ENCODE peak calls at places on chromosome 13, in four cellular contexts. G, X, Y and I are unnamed samples. For H3K4me1, the result is how much of the 10 kb centered on the place peaks cover.

GRCh38 chr13:60756306-60756705 is 359.3 kb downstream of the TDRD3 start:
- DNase-seq in G (peak), X (no peak), Y (no peak), I (no peak)

GRCh38 chr13:113122571-113123225 is at the start of gene F10:
- DNase-seq in G (peak), X (peak), Y (no peak), I (peak)

GRCh38 chr13:114049026-114049425 is 75.2 kb upstream of the C13orf46 start:
- DNase-seq in G (no peak), X (no peak), Y (no peak), I (no peak)

GRCh38 chr13:45838171-45838745 is 13.3 kb downstream of the SIAH3 start:
- DNase-seq in G (peak), X (no peak), Y (no peak), I (no peak)

GRCh38 chr13:111181977-111182376 is 66.9 kb downstream of the ARHGEF7 start:
- DNase-seq in G (no peak), X (no peak), Y (no peak), I (no peak)

GRCh38 chr13:112757759-112758086 is 67.9 kb downstream of the ATP11A start:
- DNase-seq in G (no peak), X (no peak), Y (no peak), I (no peak)

GRCh38 chr13:65553328-65553727 is 1676.8 kb downstream of the PCDH9 start:
- DNase-seq in G (no peak), X (no peak), Y (no peak), I (no peak)

GRCh38 chr13:48093588-48093987 is 1.3 kb downstream of the MED4 start:
- DNase-seq in G (no peak), X (no peak), Y (no peak), I (no peak)

GRCh38 chr13:47621931-47622330 is 379.1 kb downstream of the SUCLA2 start:
- DNase-seq in G (no peak), X (no peak), Y (no peak), I (no peak)

GRCh38 chr13:96011291-96011875 is 41.8 kb downstream of the UGGT2 start:
- DNase-seq in G (no peak), X (no peak), Y (no peak), I (no peak)

GRCh38 chr13:46134961-46135522 is 30.2 kb upstream of the CPB2 start:
- DNase-seq in G (peak), X (peak), Y (no peak), I (peak)

GRCh38 chr13:86741762-86742285 is 929.3 kb upstream of the SLITRK5 start:
- DNase-seq in G (peak), X (no peak), Y (no peak), I (no peak)

GRCh38 chr13:65990684-65991083 is 1239.5 kb downstream of the PCDH9 start:
- DNase-seq in G (peak), X (no peak), Y (no peak), I (no peak)

GRCh38 chr13:113120300-113121182 is 2.1 kb upstream of the F10 start:
- DNase-seq in G (no peak), X (no peak), Y (no peak), I (no peak)

GRCh38 chr13:21328201-21328600 is 130.9 kb downstream of the ZDHHC20 start:
- DNase-seq in G (peak), X (no peak), Y (no peak), I (no peak)

GRCh38 chr13:40064154-40064713 is 408.8 kb downstream of the COG6 start:
- DNase-seq in G (no peak), X (peak), Y (no peak), I (peak)

GRCh38 chr13:112181336-112182051 is 114.5 kb downstream of the SOX1 start:
- DNase-seq in G (no peak), X (no peak), Y (no peak), I (no peak)

GRCh38 chr13:101875091-101875490 is 422.6 kb downstream of the ITGBL1 start:
- DNase-seq in G (no peak), X (no peak), Y (no peak), I (peak)

GRCh38 chr13:31767175-31767900 is 28.0 kb downstream of the RXFP2 start:
- DNase-seq in G (no peak), X (no peak), Y (no peak), I (no peak)

GRCh38 chr13:75762066-75762937 is 126.2 kb downstream of the LMO7 start:
- DNase-seq in G (no peak), X (peak), Y (peak), I (peak)

GRCh38 chr13:99859178-99860177 is 112.1 kb downstream of the ZIC5 start:
- DNase-seq in G (no peak), X (no peak), Y (peak), I (no peak)

GRCh38 chr13:99860736-99861135 is 110.8 kb downstream of the ZIC5 start:
- DNase-seq in G (no peak), X (no peak), Y (no peak), I (no peak)

GRCh38 chr13:99863789-99864626 is 107.6 kb downstream of the ZIC5 start:
- DNase-seq in G (no peak), X (no peak), Y (no peak), I (no peak)

GRCh38 chr13:99864627-99864990 is 107.0 kb downstream of the ZIC5 start:
- DNase-seq in G (peak), X (no peak), Y (no peak), I (no peak)

DNA sequence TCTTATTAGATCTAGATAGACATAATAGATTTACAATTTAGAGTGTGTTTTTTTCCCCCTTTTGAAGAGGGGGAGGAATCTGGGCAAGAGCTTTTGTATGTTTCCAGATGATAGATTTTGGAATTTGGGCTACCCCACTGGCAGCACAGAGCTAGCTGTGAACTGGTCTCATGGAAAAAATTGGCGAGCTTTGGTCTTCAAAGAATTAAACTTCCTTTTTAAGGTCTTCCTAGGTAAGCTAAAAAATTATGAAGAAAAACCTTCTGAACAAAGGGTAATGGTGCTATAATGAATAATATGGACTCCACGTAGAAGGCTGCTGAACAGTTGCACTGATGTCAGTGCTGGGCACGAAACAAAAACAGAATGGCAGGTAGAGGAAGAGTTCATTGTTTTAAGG is 109.3 kb downstream of the ZIC5 start:
- DNase-seq in G (no peak), X (no peak), Y (no peak), I (no peak)
- H3K4me1 ChIP-seq in G (half or more), X (under half), Y (under half), I (under half)

GRCh38 chr13:23899555-23899954 is 2.3 kb upstream of the C1QTNF9B start:
- DNase-seq in G (peak), X (peak), Y (no peak), I (peak)

GRCh38 chr13:23901365-23901764 is 4.1 kb upstream of the C1QTNF9B start:
- DNase-seq in G (no peak), X (no peak), Y (no peak), I (no peak)

GRCh38 chr13:23905766-23906165 is 8.5 kb upstream of the C1QTNF9B start:
- DNase-seq in G (no peak), X (no peak), Y (no peak), I (no peak)

GRCh38 chr13:23903906-23904280 is 6.6 kb upstream of the C1QTNF9B start:
- DNase-seq in G (peak), X (no peak), Y (no peak), I (no peak)

GRCh38 chr13:23902975-23903905 is 5.9 kb upstream of the C1QTNF9B start:
- DNase-seq in G (peak), X (no peak), Y (no peak), I (peak)
- TF ChIP-seq EZH2 in G (no peak), X (no peak), Y (no peak), I (peak)

GRCh38 chr13:30418886-30419459 is 3.3 kb upstream of the UBE2L5 start:
- DNase-seq in G (no peak), X (no peak), Y (no peak), I (no peak)

GRCh38 chr13:30421093-30422055 is 919 bp upstream of the UBE2L5 start:
- DNase-seq in G (peak), X (no peak), Y (no peak), I (peak)

GRCh38 chr13:30423891-30424290 is 1.6 kb downstream of the UBE2L5 start:
- DNase-seq in G (no peak), X (no peak), Y (no peak), I (no peak)

GRCh38 chr13:30418075-30418715 is 4.1 kb upstream of the UBE2L5 start:
- DNase-seq in G (no peak), X (no peak), Y (no peak), I (no peak)

GRCh38 chr13:30422056-30422914 is at the start of gene UBE2L5:
- DNase-seq in G (peak), X (peak), Y (no peak), I (peak)
- H3K4me1 ChIP-seq in G (under half), X (under half), Y (under half), I (under half)

DNA sequence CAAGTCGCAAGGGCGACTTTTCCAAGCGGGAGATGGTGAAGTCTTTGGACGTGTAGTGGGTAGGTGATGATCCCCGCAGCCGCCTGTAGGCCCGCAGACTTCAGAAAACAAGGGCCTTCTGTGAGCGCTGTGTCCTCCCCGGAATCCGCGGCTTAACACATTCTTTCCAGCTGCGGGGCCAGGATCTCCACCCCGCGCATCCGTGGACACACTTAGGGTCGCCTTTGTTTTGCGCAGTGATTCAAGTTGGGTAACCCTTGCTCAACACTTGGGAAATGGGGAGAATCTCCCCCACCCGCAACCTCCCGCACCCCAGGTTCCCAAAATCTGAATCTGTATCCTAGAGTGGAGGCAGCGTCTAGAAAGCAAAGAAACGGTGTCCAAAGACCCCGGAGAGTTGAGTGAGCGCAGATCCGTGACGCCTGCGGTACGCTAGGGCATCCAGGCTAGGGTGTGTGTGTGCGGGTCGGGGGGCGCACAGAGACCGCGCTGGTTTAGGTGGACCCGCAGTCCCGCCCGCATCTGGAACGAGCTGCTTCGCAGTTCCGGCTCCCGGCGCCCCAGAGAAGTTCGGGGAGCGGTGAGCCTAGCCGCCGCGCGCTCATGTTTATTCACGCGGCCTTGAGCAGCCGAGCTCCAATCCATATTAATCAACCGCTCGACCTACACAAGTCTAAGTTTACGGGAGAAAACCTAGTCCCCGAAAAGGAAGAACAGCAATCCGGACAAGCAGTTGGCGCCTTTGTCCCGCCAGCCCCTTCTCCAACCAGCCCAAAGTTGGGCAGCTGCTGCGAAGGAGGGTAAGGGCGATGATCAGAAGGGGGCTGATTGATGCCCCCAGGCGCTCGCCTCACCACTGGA is 9.9 kb downstream of the SOX21 start:
- DNase-seq in G (peak), X (no peak), Y (no peak), I (no peak)
- TF ChIP-seq EZH2 in G (peak), X (no peak), Y (no peak), I (peak)